ENCODE peak calls at places on chromosomes 13 and 19, in ten cellular contexts. H is Caki2; W is NCI-H1436 treated with DMSO at 0.1 percent for 48 hours; C is stimulated activated effector memory CD8-positive, alpha-beta T cell treated with anti-CD3 and anti-CD28 coated beads, Interleukin-12 subunit alpha, Interleukin-12 subunit beta, amount 100 ng/mL, for 72 hours; G is AG08396; D is activated T-cell treated with anti-CD3 and anti-CD28 coated beads, Interleukin-2, amount 50 U/mL, for 24 hours; F is activated CD4-positive, alpha-beta T cell treated with anti-CD3 and anti-CD28 coated beads, Interleukin-2, amount 50 U/mL, for 1 hour; J is Peyer's patch; V is activated CD8-positive, alpha-beta memory T cell treated with anti-CD3 and anti-CD28 coated beads, Interleukin-2, amount 10 ng/mL, durations not matched to agents 7 days and 5 days; Z is left lung. E is an unnamed sample.

GRCh38 chr13:21546372-21546771 is 57.6 kb downstream of the MICU2 start:
- DNase-seq in W (no peak), Z (no peak), G (no peak), H (no peak), C (no peak), D (no peak), J (no peak), F (no peak), V (no peak), E (no peak)

GRCh38 chr19:50563597-50563996 is 4.6 kb downstream of the LRRC4B start:
- DNase-seq in D (no peak), G (no peak), W (no peak), J (no peak), C (no peak), V (no peak), F (no peak), Z (no peak), H (no peak), E (no peak)

GRCh38 chr19:13784731-13785452 is 10.4 kb upstream of the ZSWIM4 start:
- DNase-seq in G (peak), Z (peak), F (peak), J (peak), C (peak), W (no peak), H (no peak), D (peak), V (peak), E (peak)

GRCh38 chr13:30421093-30422055 is 919 bp upstream of the UBE2L5 start:
- DNase-seq in F (peak), D (peak), W (no peak), V (peak), C (peak), Z (peak), H (peak), G (peak), J (peak), E (peak)

GRCh38 chr19:35254341-35255297 is 5.8 kb downstream of the LSR start:
- DNase-seq in G (no peak), V (peak), J (peak), D (peak), Z (peak), C (no peak), F (no peak), W (no peak), H (no peak), E (no peak)

GRCh38 chr19:31718041-31718440 is 368.8 kb upstream of the TSHZ3 start:
- DNase-seq in Z (no peak), J (no peak), W (no peak), D (no peak), C (no peak), G (no peak), F (no peak), H (no peak), V (no peak), E (no peak)

GRCh38 chr13:34224877-34225276 is 406.9 kb downstream of the RFC3 start:
- DNase-seq in W (no peak), V (no peak), F (no peak), J (no peak), C (no peak), H (no peak), Z (peak), G (no peak), D (no peak), E (no peak)

GRCh38 chr19:37909661-37910199 is 2.7 kb downstream of the SIPA1L3 start:
- DNase-seq in V (no peak), C (no peak), F (no peak), J (no peak), G (no peak), W (no peak), H (no peak), D (no peak), Z (no peak), E (no peak)

GRCh38 chr19:13164370-13165090 is 14.3 kb downstream of the IER2 start:
- DNase-seq in V (peak), W (peak), G (peak), H (peak), C (peak), F (peak), J (peak), D (peak), Z (peak), E (peak)

GRCh38 chr19:39303373-39304184 is 7.4 kb downstream of the IFNL1 start:
- DNase-seq in G (no peak), W (no peak), J (no peak), D (no peak), F (no peak), C (no peak), H (no peak), V (no peak), Z (no peak), E (no peak)

GRCh38 chr13:97133955-97134354 is 88.2 kb upstream of the MBNL2 start:
- DNase-seq in W (no peak), D (no peak), C (no peak), F (no peak), Z (no peak), V (no peak), H (no peak), G (no peak), J (no peak), E (no peak)

GRCh38 chr13:95432141-95432540 is 120.4 kb upstream of the CLDN10 start:
- DNase-seq in W (no peak), J (no peak), C (no peak), Z (no peak), G (no peak), D (no peak), V (no peak), F (no peak), H (no peak), E (no peak)

GRCh38 chr13:99505814-99506269 is 4.6 kb downstream of the TM9SF2 start:
- DNase-seq in G (peak), C (no peak), J (no peak), V (no peak), Z (no peak), D (no peak), W (no peak), F (no peak), H (peak), E (no peak)

GRCh38 chr13:110277357-110277950 is 29.5 kb downstream of the COL4A1 start:
- DNase-seq in H (no peak), V (peak), F (no peak), J (no peak), D (no peak), G (no peak), W (no peak), C (no peak), Z (no peak), E (no peak)

GRCh38 chr13:24727731-24728601 is 36.0 kb upstream of the RNF17 start:
- DNase-seq in D (peak), H (peak), W (peak), V (peak), G (peak), Z (no peak), J (peak), F (peak), C (peak), E (peak)

GRCh38 chr13:42892760-42893159 is 99.3 kb downstream of the EPSTI1 start:
- DNase-seq in W (no peak), Z (no peak), F (no peak), C (no peak), V (no peak), D (no peak), H (no peak), G (no peak), J (no peak), E (peak)

GRCh38 chr19:11092181-11092538 is 2.9 kb downstream of the LDLR start:
- DNase-seq in D (no peak), H (peak), C (no peak), F (peak), G (peak), W (no peak), V (peak), Z (no peak), J (no peak), E (no peak)

GRCh38 chr19:35513231-35513974 is at the start of gene DMKN:
- DNase-seq in J (no peak), F (no peak), C (no peak), G (peak), V (no peak), W (no peak), H (peak), D (no peak), Z (no peak), E (peak)

GRCh38 chr19:18304496-18305312 is 18.2 kb downstream of the LSM4 start:
- DNase-seq in G (peak), H (peak), F (peak), Z (peak), C (peak), W (no peak), V (peak), J (peak), D (peak), E (no peak)

GRCh38 chr19:7944177-7944761 is 803 bp upstream of the TIMM44 start:
- DNase-seq in C (peak), Z (peak), V (peak), D (peak), H (peak), F (peak), G (peak), J (peak), W (peak), E (peak)

GRCh38 chr19:53624776-53625540 is 6.8 kb upstream of the DPRX start:
- DNase-seq in D (no peak), C (no peak), W (no peak), V (peak), F (no peak), H (no peak), Z (no peak), G (no peak), J (no peak), E (no peak)

GRCh38 chr19:3506384-3507340 is 551 bp downstream of the FZR1 start:
- DNase-seq in Z (peak), D (peak), W (no peak), G (peak), F (peak), V (peak), J (peak), C (peak), H (no peak), E (no peak)

GRCh38 chr19:41192574-41193419 is at the start of gene CYP2S1:
- DNase-seq in F (no peak), J (no peak), G (peak), W (no peak), Z (peak), D (peak), H (peak), C (no peak), V (no peak), E (peak)

GRCh38 chr13:24615911-24616472 is 64.2 kb upstream of the ATP12A start:
- DNase-seq in J (no peak), V (no peak), W (no peak), H (no peak), Z (no peak), C (no peak), G (no peak), F (no peak), D (no peak), E (no peak)

GRCh38 chr19:8366961-8367326 is 3.0 kb downstream of the ANGPTL4 start:
- DNase-seq in W (no peak), D (no peak), J (no peak), C (no peak), F (no peak), G (no peak), Z (no peak), V (no peak), H (no peak), E (no peak)

GRCh38 chr19:6274756-6275155 is 5.0 kb downstream of the MLLT1 start:
- DNase-seq in G (no peak), H (no peak), J (no peak), Z (no peak), D (no peak), F (no peak), W (no peak), C (no peak), V (no peak), E (no peak)

GRCh38 chr19:34317311-34317927 is 47.6 kb upstream of the GPI start:
- DNase-seq in F (no peak), C (no peak), W (no peak), H (peak), V (no peak), G (no peak), J (no peak), Z (no peak), D (no peak), E (no peak)

GRCh38 chr13:68176486-68176885 is 946.4 kb upstream of the PCDH9 start:
- DNase-seq in Z (no peak), V (no peak), J (no peak), H (peak), G (no peak), W (no peak), F (no peak), C (no peak), D (no peak), E (peak)

GRCh38 chr13:112172017-112172416 is 105.1 kb downstream of the SOX1 start:
- DNase-seq in H (no peak), G (no peak), V (peak), C (no peak), F (no peak), Z (no peak), D (no peak), J (no peak), W (no peak), E (no peak)

GRCh38 chr19:9009935-9010651 is at the start of gene MUC16:
- DNase-seq in Z (no peak), W (no peak), G (no peak), C (no peak), D (no peak), V (no peak), J (no peak), F (no peak), H (no peak), E (peak)

GRCh38 chr13:63636231-63636993 is 2220.8 kb upstream of the PCDH20 start:
- DNase-seq in V (no peak), W (peak), C (no peak), Z (no peak), J (no peak), G (no peak), F (no peak), D (no peak), H (peak), E (peak)

GRCh38 chr19:19741184-19741583 is 8.3 kb upstream of the ZNF14 start:
- DNase-seq in C (no peak), D (no peak), W (no peak), J (no peak), G (no peak), F (no peak), H (no peak), Z (no peak), V (no peak), E (no peak)

GRCh38 chr13:31100721-31101120 is 61.0 kb downstream of the HSPH1 start:
- DNase-seq in V (no peak), F (no peak), W (no peak), D (no peak), Z (no peak), C (no peak), J (no peak), H (no peak), G (no peak), E (no peak)

GRCh38 chr13:20173121-20173746 is 12.4 kb upstream of the GJA3 start:
- DNase-seq in F (no peak), D (no peak), J (no peak), W (no peak), V (no peak), Z (no peak), G (no peak), H (no peak), C (no peak), E (no peak)

GRCh38 chr19:47028372-47028672 is 8.7 kb downstream of the NPAS1 start:
- DNase-seq in Z (no peak), H (no peak), W (no peak), C (no peak), F (no peak), D (no peak), G (no peak), V (no peak), J (no peak), E (no peak)